ENCODE peak calls at places on chromosomes 4 and X, in five cellular contexts. Y is A549, K is HepG2, Q is K562, I is H1. C is an unnamed sample.

GRCh38 chr4:75895744-75896314 is 6.4 kb downstream of the PPEF2 start:
- DNase-seq in Y (peak; percentile 27), K (peak; percentile 52), Q (peak; percentile 57), I (no peak), C (no peak)

GRCh38 chr4:11429646-11430045 is 952 bp upstream of the HS3ST1 start:
- DNase-seq in Y (no peak), K (no peak), Q (no peak), I (no peak), C (no peak)

GRCh38 chr4:71586087-71586763 is 197.7 kb downstream of the GC start:
- DNase-seq in Y (no peak), K (no peak), Q (no peak), I (no peak), C (no peak)

GRCh38 chr4:41644915-41645295 is 103.6 kb downstream of the PHOX2B start:
- DNase-seq in Y (no peak), K (no peak), Q (no peak), I (no peak), C (no peak)

GRCh38 chr4:118981839-118982381 is 93.3 kb downstream of the SYNPO2 start:
- DNase-seq in Y (peak; percentile 64), K (peak; percentile 56), Q (peak; percentile 50), I (peak; percentile 56), C (no peak)

GRCh38 chrX:77918568-77918967 is 8.1 kb downstream of the ATP7A start:
- DNase-seq in Y (no peak), K (no peak), Q (no peak), I (no peak), C (no peak)

GRCh38 chrX:5306654-5307121 is 922.0 kb downstream of the NLGN4X start:
- DNase-seq in Y (no peak), K (no peak), Q (no peak), I (no peak), C (no peak)

GRCh38 chrX:109856974-109857373 is 123.9 kb upstream of the ACSL4 start:
- DNase-seq in Y (peak; percentile 18), K (peak; percentile 28), Q (peak; percentile 21), I (no peak), C (no peak)

GRCh38 chrX:133533249-133533648 is 118.0 kb upstream of the GPC4 start:
- DNase-seq in Y (no peak), K (no peak), Q (no peak), I (no peak), C (no peak)

GRCh38 chr4:82891728-82892466 is 944 bp upstream of the SEC31A start:
- DNase-seq in Y (no peak), K (no peak), Q (no peak), I (no peak), C (no peak)

GRCh38 chr4:134610172-134610571 is 408.6 kb upstream of the PABPC4L start:
- DNase-seq in Y (no peak), K (no peak), Q (no peak), I (no peak), C (no peak)

DNA sequence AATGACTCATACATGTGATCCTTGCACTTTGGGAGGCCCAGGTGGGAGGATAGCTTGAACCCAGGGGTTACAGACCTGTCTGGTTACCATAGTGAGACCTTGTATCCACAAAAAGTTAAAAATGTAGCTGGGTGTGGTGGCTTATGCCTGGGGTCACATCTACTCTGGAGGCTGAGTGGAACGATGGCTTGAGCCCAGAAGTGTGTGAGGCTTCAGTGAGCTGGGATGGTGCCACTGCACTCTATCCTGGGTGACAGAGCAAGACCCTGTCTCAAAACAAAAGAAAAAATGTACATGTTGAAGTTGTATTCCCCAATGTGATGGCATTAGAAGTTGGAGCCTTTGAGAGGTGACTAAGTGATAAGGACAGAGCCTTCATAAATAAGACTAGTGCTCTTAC is 409.4 kb upstream of the PABPC4L start:
- DNase-seq in Y (no peak), K (no peak), Q (no peak), I (no peak), C (no peak)
- TF ChIP-seq HDAC2 in Y (no peak), K (no peak), Q (no peak), I (no peak), C (no peak)

GRCh38 chr4:112840061-112840460 is 203.1 kb downstream of the LARP7 start:
- DNase-seq in Y (peak; percentile 19), K (no peak), Q (no peak), I (no peak), C (no peak)
- TF ChIP-seq HDAC2 in Y (no peak), K (no peak), Q (no peak), I (no peak), C (no peak)

GRCh38 chr4:77220841-77221613 is 64.0 kb downstream of the CCNG2 start:
- DNase-seq in Y (no peak), K (no peak), Q (no peak), I (no peak), C (no peak)
- TF ChIP-seq HDAC2 in Y (no peak), K (no peak), Q (no peak), I (no peak), C (no peak)

GRCh38 chr4:142614621-142615323 is 231.3 kb downstream of the INPP4B start:
- DNase-seq in Y (peak; percentile 4), K (no peak), Q (no peak), I (no peak), C (no peak)

DNA sequence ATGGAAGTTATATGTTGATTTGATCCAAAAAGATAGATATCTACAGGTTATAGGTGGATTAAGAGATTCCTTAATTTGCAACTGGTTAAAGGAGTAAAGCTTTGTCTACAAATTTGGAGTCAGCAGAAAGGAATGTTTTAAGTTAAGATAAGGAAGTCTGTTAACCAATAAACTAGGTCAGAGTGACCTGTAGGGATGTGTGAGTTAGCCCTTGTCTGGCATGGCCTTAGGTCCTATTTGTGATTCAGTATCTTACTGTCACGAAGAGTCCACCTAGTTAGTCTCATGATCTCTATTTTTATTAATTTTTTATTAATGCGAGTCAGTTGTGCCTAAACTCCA is 230.8 kb downstream of the INPP4B start:
- DNase-seq in Y (peak; percentile 61), K (no peak), Q (no peak), I (no peak), C (no peak)
- TF ChIP-seq HDAC2 in Y (no peak), K (no peak), Q (no peak), I (no peak), C (no peak)

C was measured in GM12878.